ENCODE peak calls at places on chromosomes 16 and 17, in seven cellular contexts. J, D, W, R, T, Y and K are unnamed samples.

GRCh38 chr16:10607157-10607556 is 26.8 kb upstream of the EMP2 start:
- DNase-seq in W (no peak), R (no peak), J (no peak), T (no peak), D (no peak), Y (no peak), K (no peak)

GRCh38 chr16:11609474-11610120 is 22.9 kb upstream of the LITAF start:
- DNase-seq in R (no peak), Y (no peak), D (peak), T (no peak), W (peak), J (peak), K (peak)

GRCh38 chr16:12185563-12185962 is 209.0 kb downstream of the SNX29 start:
- DNase-seq in T (no peak), D (no peak), Y (no peak), R (no peak), W (no peak), J (no peak), K (no peak)

GRCh38 chr17:488993-489757 is 136.6 kb upstream of the RPH3AL start:
- DNase-seq in T (peak), J (no peak), Y (no peak), D (peak), W (peak), R (peak), K (no peak)

GRCh38 chr16:72988568-72988967 is 59.4 kb downstream of the ZFHX3 start:
- DNase-seq in J (no peak), T (no peak), Y (no peak), W (no peak), D (no peak), R (no peak), K (no peak)

GRCh38 chr16:75085556-75085955 is 31.0 kb downstream of the LDHD start:
- DNase-seq in Y (no peak), W (no peak), D (no peak), J (no peak), R (no peak), T (no peak), K (no peak)

GRCh38 chr16:66928702-66929388 is 3.5 kb upstream of the RRAD start:
- DNase-seq in J (peak), Y (no peak), W (peak), D (peak), T (peak), R (no peak), K (no peak)

GRCh38 chr17:76811028-76811427 is 57.2 kb upstream of the MGAT5B start:
- DNase-seq in R (no peak), D (no peak), T (no peak), W (no peak), Y (no peak), J (no peak), K (no peak)

GRCh38 chr17:16652252-16652651 is 1.4 kb downstream of the ZNF624 start:
- DNase-seq in J (no peak), T (no peak), D (no peak), R (no peak), Y (no peak), W (no peak), K (no peak)

GRCh38 chr16:57271063-57271345 is 13.5 kb downstream of the PLLP start:
- DNase-seq in R (no peak), J (no peak), T (no peak), Y (no peak), D (no peak), W (no peak), K (no peak)

GRCh38 chr17:68095205-68095811 is 59.8 kb downstream of the KPNA2 start:
- DNase-seq in D (no peak), T (no peak), R (no peak), W (no peak), J (no peak), Y (no peak), K (no peak)

GRCh38 chr16:30004811-30005242 is 6.0 kb downstream of the DOC2A start:
- DNase-seq in R (no peak), T (no peak), W (no peak), D (no peak), Y (no peak), J (peak), K (no peak)

GRCh38 chr16:27258241-27258734 is 10.3 kb downstream of the NSMCE1 start:
- DNase-seq in D (peak), J (no peak), Y (peak), R (no peak), T (no peak), W (no peak), K (no peak)

GRCh38 chr16:87754535-87754934 is 11.3 kb downstream of the KLHDC4 start:
- DNase-seq in J (no peak), Y (no peak), W (no peak), R (no peak), D (no peak), T (no peak), K (no peak)

GRCh38 chr17:58085039-58085715 is 2.0 kb downstream of the DYNLL2 start:
- DNase-seq in D (no peak), T (no peak), R (no peak), J (peak), Y (no peak), W (no peak), K (no peak)

GRCh38 chr16:69406780-69407331 is 17.6 kb upstream of the CYB5B start:
- DNase-seq in J (no peak), D (peak), R (no peak), Y (no peak), T (no peak), W (no peak), K (no peak)

GRCh38 chr17:1252203-1252608 is 18.0 kb upstream of the BHLHA9 start:
- DNase-seq in T (no peak), R (no peak), D (no peak), W (no peak), Y (no peak), J (no peak), K (no peak)

GRCh38 chr16:52976539-52977167 is 76.0 kb downstream of the CHD9NB start:
- DNase-seq in D (peak), J (peak), Y (peak), W (peak), T (no peak), R (no peak), K (no peak)

GRCh38 chr16:23949630-23950290 is 114.0 kb downstream of the PRKCB start:
- DNase-seq in D (no peak), W (no peak), J (no peak), R (peak), Y (no peak), T (peak), K (peak)

GRCh38 chr16:85750021-85750826 is 672 bp downstream of the C16orf74 start:
- DNase-seq in D (no peak), W (peak), J (peak), Y (peak), R (no peak), T (peak), K (peak)

GRCh38 chr17:44556854-44557606 is at the start of gene FZD2:
- DNase-seq in J (peak), R (peak), Y (peak), T (peak), W (peak), D (peak), K (peak)

GRCh38 chr16:2210386-2211365 is at the start of gene BRICD5:
- DNase-seq in J (no peak), W (no peak), Y (no peak), D (peak), T (no peak), R (no peak), K (no peak)

GRCh38 chr17:69501591-69502468 is 87.3 kb downstream of the MAP2K6 start:
- DNase-seq in D (peak), T (no peak), W (peak), Y (peak), J (peak), R (no peak), K (no peak)

GRCh38 chr16:65176603-65177002 is 54.7 kb upstream of the CDH11 start:
- DNase-seq in T (no peak), D (peak), W (no peak), J (no peak), Y (no peak), R (no peak), K (no peak)

GRCh38 chr16:23640669-23640958 is 496 bp downstream of the PALB2 start:
- DNase-seq in J (no peak), W (no peak), Y (no peak), T (no peak), R (no peak), D (peak), K (no peak)